ENCODE peak calls at places on chromosomes 13 and 19, in five cellular contexts. N is bronchial epithelial cell, I is ovary, G is BE2C, K is AG09319. A is an unnamed sample.

GRCh38 chr13:20405691-20406090 is 120.0 kb downstream of the CRYL1 start:
- DNase-seq in G (no peak), N (peak), K (no peak), I (no peak), A (peak)

GRCh38 chr13:94343243-94343585 is 136.3 kb downstream of the DCT start:
- DNase-seq in K (no peak), N (no peak), G (no peak), I (no peak), A (no peak)

GRCh38 chr13:114283581-114283980 is 2.2 kb downstream of the UPF3A start:
- DNase-seq in K (no peak), G (no peak), I (no peak), N (no peak), A (no peak)

GRCh38 chr19:27997069-27997468 is 1215.9 kb downstream of the UQCRFS1 start:
- DNase-seq in I (no peak), K (no peak), N (no peak), G (no peak), A (no peak)

GRCh38 chr13:76917096-76917495 is 30.9 kb upstream of the KCTD12 start:
- DNase-seq in N (peak), I (no peak), K (no peak), G (no peak), A (no peak)

GRCh38 chr19:38506723-38507550 is 73.4 kb downstream of the RYR1 start:
- DNase-seq in I (peak), G (peak), K (peak), N (peak), A (no peak)

GRCh38 chr13:32323912-32324311 is 8.6 kb downstream of the BRCA2 start:
- DNase-seq in K (peak), G (no peak), N (peak), I (no peak), A (no peak)

GRCh38 chr13:32391101-32391620 is 36.8 kb downstream of the N4BP2L1 start:
- DNase-seq in G (no peak), K (no peak), N (no peak), I (no peak), A (no peak)

GRCh38 chr13:43273362-43273761 is 250.0 kb downstream of the DNAJC15 start:
- DNase-seq in K (no peak), I (no peak), G (no peak), N (peak), A (no peak)

GRCh38 chr13:23793711-23794110 is 95.5 kb downstream of the MIPEP start:
- DNase-seq in K (no peak), N (no peak), I (no peak), G (no peak), A (no peak)

GRCh38 chr13:45481688-45482087 is 16.9 kb downstream of the COG3 start:
- DNase-seq in K (no peak), N (peak), I (no peak), G (no peak), A (no peak)

GRCh38 chr13:33543631-33544030 is 258.1 kb upstream of the STARD13 start:
- DNase-seq in I (no peak), G (no peak), K (no peak), N (peak), A (no peak)

GRCh38 chr13:45674908-45675307 is 27.2 kb upstream of the CBY2 start:
- DNase-seq in K (peak), G (no peak), N (peak), I (no peak), A (no peak)

GRCh38 chr13:99601535-99601934 is 100.3 kb downstream of the TM9SF2 start:
- DNase-seq in I (no peak), G (no peak), K (no peak), N (no peak), A (no peak)

GRCh38 chr19:22610121-22610520 is 24.0 kb upstream of the ZNF492 start:
- DNase-seq in N (no peak), G (no peak), K (no peak), I (no peak), A (no peak)

GRCh38 chr13:86567119-86567518 is 767.9 kb upstream of the SLITRK6 start:
- DNase-seq in G (peak), K (no peak), I (no peak), N (no peak), A (no peak)

GRCh38 chr19:3275068-3275582 is 50.7 kb downstream of the CELF5 start:
- DNase-seq in G (peak), K (no peak), N (no peak), I (no peak), A (no peak)

GRCh38 chr19:54462072-54462712 is 1.4 kb downstream of the LENG9 start:
- DNase-seq in K (no peak), I (peak), G (no peak), N (no peak), A (no peak)

GRCh38 chr19:11481777-11482383 is 1.0 kb upstream of the ELAVL3 start:
- DNase-seq in I (no peak), N (peak), G (peak), K (peak), A (no peak)

GRCh38 chr13:100039740-100040139 is 49.2 kb upstream of the PCCA start:
- DNase-seq in K (no peak), G (no peak), I (no peak), N (peak), A (no peak)

GRCh38 chr13:21616880-21617279 is 12.9 kb upstream of the MICU2 start:
- DNase-seq in N (no peak), K (no peak), G (no peak), I (no peak), A (no peak)

GRCh38 chr13:100392709-100393630 is 195.6 kb downstream of the GGACT start:
- DNase-seq in G (peak), K (peak), N (peak), I (peak), A (no peak)

GRCh38 chr19:48992571-48993174 is 436 bp downstream of the GYS1 start:
- DNase-seq in N (peak), I (no peak), G (no peak), K (no peak), A (no peak)

GRCh38 chr13:108609353-108609752 is 20.1 kb upstream of the MYO16 start:
- DNase-seq in I (no peak), K (peak), N (peak), G (no peak), A (no peak)

GRCh38 chr13:49840266-49840665 is 47.8 kb upstream of the KPNA3 start:
- DNase-seq in I (no peak), K (no peak), N (no peak), G (peak), A (no peak)

GRCh38 chr19:855566-856120 is 3.5 kb downstream of the ELANE start:
- DNase-seq in N (no peak), K (no peak), G (no peak), I (no peak), A (no peak)

GRCh38 chr19:46970815-46971214 is 48.8 kb upstream of the NPAS1 start:
- DNase-seq in K (peak), N (no peak), I (no peak), G (no peak), A (no peak)

GRCh38 chr19:47628058-47628771 is 19.3 kb downstream of the BICRA start:
- DNase-seq in K (no peak), N (peak), G (no peak), I (no peak), A (no peak)

GRCh38 chr13:65841156-65841555 is 1389.0 kb downstream of the PCDH9 start:
- DNase-seq in N (no peak), G (no peak), I (no peak), K (no peak), A (no peak)

GRCh38 chr13:19737844-19738557 is 44.7 kb downstream of the PSPC1 start:
- DNase-seq in G (no peak), I (no peak), K (no peak), N (no peak), A (no peak)

GRCh38 chr13:114043421-114044053 is 69.7 kb upstream of the C13orf46 start:
- DNase-seq in K (peak), G (peak), I (no peak), N (no peak), A (no peak)

GRCh38 chr19:46967578-46968018 is 52.0 kb upstream of the NPAS1 start:
- DNase-seq in N (no peak), I (no peak), K (no peak), G (no peak), A (no peak)

GRCh38 chr19:38869836-38870607 is 8.1 kb downstream of the RINL start:
- DNase-seq in K (no peak), G (peak), N (peak), I (peak), A (peak)

GRCh38 chr19:13206581-13206980 is 56.4 kb downstream of the IER2 start:
- DNase-seq in I (no peak), N (no peak), K (no peak), G (no peak), A (no peak)

GRCh38 chr19:13208964-13209796 is 59.0 kb downstream of the IER2 start:
- DNase-seq in I (no peak), G (no peak), K (no peak), N (no peak), A (no peak)

GRCh38 chr19:13209797-13210775 is 59.9 kb downstream of the IER2 start:
- DNase-seq in G (no peak), K (no peak), I (no peak), N (no peak), A (no peak)

GRCh38 chr19:13207237-13208130 is 57.3 kb downstream of the IER2 start:
- DNase-seq in G (no peak), I (peak), K (peak), N (no peak), A (no peak)

DNA sequence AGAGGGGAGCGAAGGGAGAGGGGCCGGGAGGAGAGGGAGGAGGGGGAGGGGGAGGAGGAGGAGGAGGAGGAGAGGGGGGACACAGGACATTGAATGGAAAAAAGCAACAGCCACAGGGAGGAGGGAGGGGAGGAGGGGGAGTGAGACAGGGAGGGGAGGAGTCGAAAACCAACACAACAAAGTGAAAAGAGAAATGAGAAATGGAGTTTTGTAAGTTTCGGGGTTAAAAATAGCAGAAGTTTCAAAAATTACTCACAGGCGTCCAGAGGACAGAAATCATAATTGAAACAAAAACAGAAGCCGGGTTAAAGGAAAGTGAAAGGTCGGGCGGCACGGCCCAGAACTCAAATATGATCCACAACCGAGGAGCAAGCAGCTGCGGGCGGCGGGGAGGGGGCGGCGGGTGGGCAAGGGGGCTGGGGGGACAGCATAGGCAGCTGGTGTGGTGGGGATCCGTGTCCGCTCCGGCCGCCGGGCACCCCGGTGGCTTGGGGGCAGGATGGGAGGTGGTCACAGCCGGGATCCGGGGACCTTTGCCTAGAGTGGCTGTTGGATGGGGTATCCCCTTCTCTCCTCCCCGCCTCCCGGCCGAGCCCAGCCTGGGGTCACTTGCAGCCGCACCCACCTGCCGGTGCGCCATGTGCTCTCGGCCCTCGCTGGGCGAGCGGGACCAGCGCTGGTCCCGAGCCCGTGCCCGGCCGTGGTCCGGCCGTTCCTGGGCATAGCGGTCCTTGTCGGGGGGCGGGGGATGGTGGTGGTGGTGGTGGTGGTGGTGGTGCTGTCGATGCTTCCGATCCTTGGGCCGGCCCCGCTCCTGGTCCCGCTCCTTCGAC is 58.1 kb downstream of the IER2 start:
- DNase-seq in G (no peak), N (no peak), K (peak), I (peak), A (no peak)
- TF ChIP-seq CTCF in G (no peak), N (no peak), K (no peak), I (no peak), A (no peak)

DNA sequence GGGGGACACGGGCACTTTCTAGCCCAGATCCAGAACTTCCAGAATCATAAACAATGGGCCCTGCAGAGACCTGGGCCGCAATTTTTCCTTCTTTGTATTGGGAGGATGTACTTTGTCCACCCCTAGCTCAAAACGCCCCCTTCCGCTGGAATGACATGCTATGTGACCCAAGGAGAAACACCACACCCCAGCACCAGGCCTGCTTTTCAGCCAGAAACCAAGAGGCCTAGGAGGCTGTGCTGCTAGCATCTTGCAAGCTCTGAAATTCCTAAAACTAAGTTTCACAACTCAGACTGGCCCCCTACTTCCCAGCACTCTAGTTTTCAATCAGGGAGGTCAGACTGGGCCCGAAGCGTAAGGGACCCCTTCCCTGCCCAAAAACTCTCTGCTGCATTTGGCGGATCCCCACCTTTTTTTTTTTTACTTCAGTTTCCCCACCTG is 538 bp downstream of the LSM4 start:
- DNase-seq in I (no peak), K (no peak), N (peak), G (peak), A (no peak)
- TF ChIP-seq CTCF in I (no peak), K (peak), N (peak), G (peak), A (no peak)

DNA sequence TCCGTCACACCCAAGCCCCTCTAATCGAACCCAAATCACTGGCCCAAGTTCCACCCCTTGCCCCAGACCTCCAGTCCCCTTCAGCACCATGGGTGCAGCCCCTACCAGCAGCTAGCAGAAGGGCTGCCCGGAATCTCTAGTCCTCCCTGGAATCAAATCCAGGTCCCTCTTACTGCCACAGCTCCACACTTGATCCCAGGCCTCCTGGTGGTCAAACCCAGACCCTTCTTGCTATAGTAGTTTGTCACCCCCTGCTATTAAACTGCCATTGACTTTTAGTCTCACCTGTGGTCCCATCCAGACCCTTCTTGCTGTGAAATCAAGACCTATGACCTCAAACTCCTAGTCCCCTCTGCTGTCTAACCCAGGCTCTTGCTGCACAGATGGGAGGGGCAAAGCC is 8.7 kb downstream of the HIPK4 start:
- DNase-seq in K (no peak), N (no peak), I (no peak), G (no peak), A (no peak)
- TF ChIP-seq CTCF in K (no peak), N (no peak), I (no peak), G (peak), A (peak)

DNA sequence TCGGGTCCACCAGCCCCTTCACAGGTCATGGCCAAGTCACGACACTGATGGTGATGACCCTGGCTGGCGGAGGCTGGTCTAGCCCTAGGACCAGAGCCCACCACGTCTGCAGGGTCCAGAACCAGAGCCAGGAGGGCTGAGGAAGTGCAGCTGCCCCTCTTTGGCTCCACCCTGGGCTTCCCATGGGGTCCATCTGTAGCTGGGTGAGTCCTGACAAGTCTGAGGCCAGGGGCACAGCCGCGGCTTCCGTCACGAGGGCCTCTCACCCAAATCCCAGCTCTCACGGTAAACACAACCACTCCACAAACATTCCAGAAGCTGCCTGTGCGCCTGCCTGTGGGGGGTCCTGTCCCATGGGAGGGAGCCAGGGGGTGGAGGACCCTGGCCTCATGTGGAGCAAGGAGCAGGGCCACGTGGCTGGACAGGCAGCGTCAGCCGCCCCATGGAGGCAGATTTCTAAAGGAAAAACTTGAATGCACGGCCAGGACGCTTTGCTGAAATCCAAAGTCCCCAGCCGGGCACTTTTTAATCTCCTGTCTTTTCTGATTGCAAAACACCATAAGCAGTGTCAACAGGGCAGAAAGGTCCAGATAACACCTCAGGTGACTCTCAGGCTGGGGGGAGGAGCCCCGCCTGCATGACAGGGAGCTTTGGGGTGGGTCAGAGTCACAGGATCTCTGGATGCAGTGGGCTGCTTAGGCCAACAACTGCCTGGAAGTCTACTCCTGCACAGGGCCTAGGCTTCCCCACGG is 29.9 kb downstream of the CEBPG start:
- DNase-seq in I (no peak), G (peak), K (no peak), N (no peak), A (no peak)
- TF ChIP-seq CTCF in I (no peak), G (no peak), K (no peak), N (no peak), A (no peak)